ENCODE peak calls at places on chromosomes 6 and 20, in six cellular contexts. O is GM12878, R is upper lobe of left lung, D is HCT116, I is HepG2, T is K562. G is an unnamed sample.

GRCh38 chr6:43377710-43378229 is 8.3 kb upstream of the ZNF318 start:
- ATAC-seq in I (peak; percentile 74), O (peak; percentile 44), T (no peak), D (no peak), R (no peak), G (no peak)

GRCh38 chr20:25859649-25860530 is 163.2 kb upstream of the ZNF337 start:
- ATAC-seq in O (peak; percentile 66), D (no peak), I (peak; percentile 66), T (peak; percentile 65), R (peak; percentile 54), G (peak; percentile 23)

GRCh38 chr6:148074735-148075134 is 267.9 kb upstream of the SASH1 start:
- ATAC-seq in R (no peak), O (peak; percentile 56), D (no peak), I (no peak), T (no peak), G (no peak)

GRCh38 chr6:34746104-34746846 is 11.0 kb upstream of the SNRPC start:
- ATAC-seq in R (peak; percentile 75), I (peak; percentile 73), O (no peak), D (no peak), T (no peak), G (no peak)

GRCh38 chr20:50518270-50518721 is 8.1 kb downstream of the PTPN1 start:
- ATAC-seq in I (no peak), T (no peak), R (no peak), O (peak; percentile 3), D (no peak), G (no peak)

GRCh38 chr6:14149053-14149746 is 31.6 kb downstream of the CD83 start:
- ATAC-seq in T (no peak), D (no peak), I (no peak), O (peak; percentile 67), R (no peak), G (no peak)

GRCh38 chr6:124961784-124962611 is at the start of gene RNF217:
- ATAC-seq in D (peak; percentile 69), T (peak; percentile 74), I (peak; percentile 79), R (peak; percentile 86), O (peak; percentile 27), G (peak; percentile 68)

GRCh38 chr6:121305957-121306607 is 28.2 kb downstream of the TBC1D32 start:
- ATAC-seq in I (peak; percentile 95), D (peak; percentile 78), R (no peak), O (peak; percentile 81), T (peak; percentile 86), G (no peak)

GRCh38 chr20:4720977-4721349 is 746 bp upstream of the PRND start:
- ATAC-seq in T (peak; percentile 28), I (peak; percentile 34), D (peak; percentile 53), R (peak; percentile 34), O (peak; percentile 40), G (peak; percentile 17)

GRCh38 chr6:148423601-148424270 is 81.1 kb downstream of the SASH1 start:
- ATAC-seq in O (no peak), T (no peak), D (no peak), R (peak; percentile 61), I (no peak), G (peak; percentile 80)

GRCh38 chr6:140988780-140989179 is 1143.9 kb upstream of the GJE1 start:
- ATAC-seq in I (no peak), T (no peak), R (no peak), D (no peak), O (no peak), G (no peak)

GRCh38 chr6:101178748-101179147 is 214.8 kb upstream of the GRIK2 start:
- ATAC-seq in R (no peak), I (no peak), D (no peak), O (no peak), T (no peak), G (no peak)

GRCh38 chr6:101181006-101181405 is 212.5 kb upstream of the GRIK2 start:
- ATAC-seq in T (no peak), I (no peak), R (no peak), D (no peak), O (no peak), G (no peak)
- H3K27ac ChIP-seq in T (no peak overlapping the region), I (no peak overlapping the region), R (no peak overlapping the region), D (no peak overlapping the region), O (no peak overlapping the region), G (no peak overlapping the region)

GRCh38 chr20:22797103-22797502 is 212.7 kb upstream of the FOXA2 start:
- ATAC-seq in O (no peak), I (no peak), R (no peak), T (no peak), D (no peak), G (no peak)
- TF ChIP-seq POLR2AphosphoS5 in O (no peak), I (no peak), R (no peak), T (no peak), D (no peak), G (no peak)

GRCh38 chr6:157019115-157019628 is 242.0 kb downstream of the ARID1B start:
- ATAC-seq in T (peak; percentile 5), R (no peak), I (no peak), D (no peak), O (no peak), G (no peak)

GRCh38 chr6:157022022-157022740 is 245.0 kb downstream of the ARID1B start:
- ATAC-seq in O (peak; percentile 81), D (peak; percentile 75), T (peak; percentile 87), R (peak; percentile 96), I (peak; percentile 84), G (peak; percentile 87)

GRCh38 chr6:157020398-157021266 is 243.5 kb downstream of the ARID1B start:
- ATAC-seq in O (peak; percentile 68), D (peak; percentile 49), I (peak; percentile 65), T (peak; percentile 61), R (peak; percentile 73), G (peak; percentile 19)

GRCh38 chr6:157019733-157020132 is 242.6 kb downstream of the ARID1B start:
- ATAC-seq in O (no peak), T (no peak), R (no peak), D (no peak), I (no peak), G (no peak)

GRCh38 chr6:157021267-157022021 is 244.3 kb downstream of the ARID1B start:
- ATAC-seq in T (peak; percentile 92), R (peak; percentile 96), I (peak; percentile 94), D (peak; percentile 90), O (peak; percentile 88), G (peak; percentile 94)
- TF ChIP-seq POLR2A in T (peak; percentile 96), R (peak; percentile 99), I (peak; percentile 96), D (peak; percentile 66), O (peak; percentile 98), G (peak; percentile 98)

DNA sequence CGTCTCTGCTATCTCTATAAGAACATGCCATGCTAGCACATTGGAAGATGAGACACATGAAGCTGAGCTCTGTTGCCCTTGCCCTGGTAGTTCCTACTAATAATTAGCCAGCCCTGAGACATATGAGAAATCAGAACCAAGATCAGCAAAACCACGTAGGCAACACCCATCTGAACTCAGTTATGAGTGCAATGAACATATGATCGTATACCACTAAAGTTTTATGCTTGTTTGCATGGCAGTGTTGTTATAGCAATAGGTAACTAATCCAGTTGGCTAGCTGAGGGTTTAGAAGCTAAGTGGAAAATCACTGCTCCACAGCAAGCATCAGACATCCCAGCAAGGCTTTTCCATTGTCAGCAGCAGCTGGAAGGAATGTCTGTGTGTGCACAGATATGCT is 180.7 kb downstream of the BTBD3 start:
- ATAC-seq in O (no peak), T (no peak), I (no peak), D (no peak), R (no peak), G (no peak)
- H3K27ac ChIP-seq in O (no peak overlapping the region), T (no peak overlapping the region), I (no peak overlapping the region), D (no peak overlapping the region), R (no peak overlapping the region), G (no peak overlapping the region)

DNA sequence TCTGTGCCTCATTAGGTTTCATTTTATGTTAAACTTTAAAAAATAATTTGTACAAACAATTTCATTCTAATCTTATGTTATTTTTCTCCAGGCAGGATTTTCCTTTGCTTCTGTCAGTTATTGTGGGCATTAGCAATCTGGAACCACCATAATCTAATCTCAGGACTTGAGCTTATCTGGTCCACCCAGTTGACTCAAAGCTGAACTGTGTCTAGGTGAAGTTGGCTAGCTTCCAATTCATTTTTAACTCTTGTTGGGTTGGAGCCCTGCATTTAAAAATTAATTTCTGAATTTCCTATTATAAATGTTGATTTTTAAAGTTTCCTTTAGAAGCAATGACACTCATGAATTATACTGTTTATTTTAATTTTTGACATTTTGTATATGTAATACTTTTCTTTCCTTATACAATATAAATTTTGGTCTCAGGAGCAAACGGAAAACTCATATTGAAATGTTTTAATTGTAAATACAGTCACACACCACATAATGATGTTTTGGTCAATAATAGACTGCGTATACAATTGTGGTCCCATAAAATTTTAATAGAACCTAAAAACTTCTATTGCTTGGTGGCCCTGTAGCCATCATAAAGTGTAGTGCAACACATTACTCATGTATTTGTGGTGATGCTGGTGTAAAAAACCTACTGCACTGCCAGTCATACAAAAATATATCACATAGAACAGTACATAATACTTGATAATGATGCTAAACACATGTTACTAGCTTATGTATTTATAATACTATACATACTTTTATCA is 121.3 kb downstream of the CLVS2 start:
- ATAC-seq in I (no peak), R (no peak), T (no peak), O (no peak), D (no peak), G (no peak)
- TF ChIP-seq POLR2AphosphoS5 in I (no peak), R (no peak), T (no peak), O (no peak), D (no peak), G (no peak)

DNA sequence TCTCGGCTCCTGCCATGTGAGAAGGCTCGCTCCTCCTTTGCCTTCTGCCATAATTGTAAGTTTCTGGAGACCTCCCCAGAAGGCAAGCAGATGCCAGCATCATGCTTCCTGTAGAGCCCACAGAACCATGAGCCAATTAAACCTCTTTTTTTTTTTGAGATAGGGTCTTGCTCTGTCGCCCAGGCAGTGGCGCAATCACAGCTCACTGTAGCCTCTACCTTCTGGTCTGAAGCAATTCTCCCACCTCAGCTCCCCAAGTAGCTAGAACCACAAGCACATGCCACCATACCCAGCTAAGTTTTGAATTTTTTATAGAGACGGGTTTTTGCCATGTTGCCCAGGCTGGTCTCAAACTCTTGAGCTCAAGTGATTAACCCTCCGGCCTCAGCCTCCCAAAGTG is 28.6 kb downstream of the RING1 start:
- ATAC-seq in R (no peak), I (no peak), T (no peak), O (no peak), D (no peak), G (no peak)
- TF ChIP-seq POLR2A in R (no peak), I (no peak), T (no peak), O (no peak), D (no peak), G (no peak)